ENCODE peak calls at places on chromosomes 2 and 18, in four cellular contexts. P, Y, K and Z are unnamed samples.

GRCh38 chr2:185127412-185127811 is 529.1 kb downstream of the ZNF804A start:
- DNase-seq in K (no peak), P (no peak), Y (peak; percentile 53), Z (no peak)

GRCh38 chr18:1995041-1995612 is 576.2 kb downstream of the METTL4 start:
- DNase-seq in Y (no peak), K (no peak), P (no peak), Z (no peak)

GRCh38 chr2:45874324-45874723 is 222.8 kb downstream of the PRKCE start:
- DNase-seq in K (no peak), P (no peak), Y (no peak), Z (no peak)

GRCh38 chr2:11411768-11412448 is 54.1 kb downstream of the E2F6 start:
- DNase-seq in Y (peak; percentile 46), P (no peak), K (peak; percentile 51), Z (no peak)

GRCh38 chr18:58788971-58789797 is 75.5 kb upstream of the ZNF532 start:
- DNase-seq in P (no peak), Y (peak; percentile 46), K (no peak), Z (no peak)

GRCh38 chr2:147520817-147521216 is 324.0 kb upstream of the ACVR2A start:
- DNase-seq in K (no peak), Y (no peak), P (no peak), Z (no peak)

GRCh38 chr18:658947-659533 is 1.6 kb downstream of the TYMS start:
- DNase-seq in K (no peak), Y (no peak), P (no peak), Z (no peak)

GRCh38 chr2:219596954-219597551 is 604 bp upstream of the STK11IP start:
- DNase-seq in K (no peak), Y (peak; percentile 44), P (no peak), Z (no peak)

GRCh38 chr18:67589325-67589724 is 72.8 kb upstream of the DSEL start:
- DNase-seq in Y (no peak), K (no peak), P (no peak), Z (no peak)

GRCh38 chr2:162301151-162301804 is 17.2 kb downstream of the IFIH1 start:
- DNase-seq in Y (peak; percentile 65), K (peak; percentile 27), P (peak; percentile 31), Z (no peak)

GRCh38 chr2:120609826-120610395 is 125.8 kb upstream of the GLI2 start:
- DNase-seq in K (no peak), P (no peak), Y (no peak), Z (no peak)

GRCh38 chr2:173048901-173049661 is 26.6 kb upstream of the MAP3K20 start:
- DNase-seq in K (peak; percentile 89), P (peak; percentile 51), Y (peak; percentile 99), Z (no peak)

GRCh38 chr2:125427721-125428315 is 1228.1 kb upstream of the GYPC start:
- DNase-seq in K (no peak), Y (no peak), P (no peak), Z (no peak)

GRCh38 chr18:52499646-52500045 is 159.6 kb downstream of the DCC start:
- DNase-seq in K (no peak), Y (peak; percentile 25), P (no peak), Z (no peak)

GRCh38 chr2:1968222-1968987 is 224.1 kb upstream of the PXDN start:
- DNase-seq in P (no peak), Y (no peak), K (no peak), Z (no peak)

GRCh38 chr2:181312515-181312927 is 144.7 kb upstream of the ITGA4 start:
- DNase-seq in Y (no peak), K (no peak), P (peak; percentile 11), Z (no peak)

GRCh38 chr2:37326285-37326684 is 1.7 kb upstream of the PRKD3 start:
- DNase-seq in K (peak; percentile 38), Y (peak; percentile 71), P (no peak), Z (no peak)

GRCh38 chr18:77262655-77263470 is 13.2 kb downstream of the GALR1 start:
- DNase-seq in P (no peak), Y (peak; percentile 4), K (no peak), Z (no peak)

GRCh38 chr2:96825057-96825456 is 9.0 kb downstream of the CNNM3 start:
- DNase-seq in Y (no peak), P (no peak), K (no peak), Z (no peak)

GRCh38 chr2:78262713-78263375 is 740.7 kb upstream of the LRRTM4 start:
- DNase-seq in P (no peak), Y (no peak), K (no peak), Z (no peak)

GRCh38 chr2:3223080-3223923 is 154.3 kb downstream of the EIPR1 start:
- DNase-seq in Y (no peak), K (no peak), P (peak; percentile 86), Z (peak; percentile 14)

GRCh38 chr2:172998547-172998946 is 77.1 kb upstream of the MAP3K20 start:
- DNase-seq in Y (no peak), P (no peak), K (no peak), Z (no peak)

GRCh38 chr18:56515522-56515921 is 122.9 kb downstream of the TXNL1 start:
- DNase-seq in P (no peak), Y (no peak), K (no peak), Z (no peak)

GRCh38 chr2:12718662-12719399 is 2.1 kb downstream of the TRIB2 start:
- DNase-seq in Y (no peak), K (no peak), P (no peak), Z (peak; percentile 42)

GRCh38 chr2:222797308-222797707 is 63.5 kb upstream of the ACSL3 start:
- DNase-seq in K (no peak), Y (peak; percentile 29), P (peak; percentile 36), Z (no peak)

GRCh38 chr2:42104621-42105020 is 56.8 kb downstream of the PKDCC start:
- DNase-seq in P (no peak), Y (no peak), K (no peak), Z (no peak)

GRCh38 chr2:46461716-46462171 is 17.6 kb upstream of the TMEM247 start:
- DNase-seq in P (peak; percentile 27), Y (no peak), K (no peak), Z (no peak)

GRCh38 chr2:220904015-220904414 is 668.1 kb downstream of the EPHA4 start:
- DNase-seq in Y (no peak), K (no peak), P (no peak), Z (no peak)

GRCh38 chr2:11348209-11348749 is 3.8 kb upstream of the ROCK2 start:
- DNase-seq in P (no peak), Y (no peak), K (no peak), Z (no peak)

GRCh38 chr2:122023059-122023879 is 267.8 kb downstream of the TSN start:
- DNase-seq in Y (no peak), P (no peak), K (no peak), Z (no peak)